ENCODE peak calls at places on chromosomes 12 and 14, in ten cellular contexts. W is IMR-90, K is A549, Y is neural progenitor cell, S is left ventricle myocardium inferior, B is HFF-Myc, V is choroid plexus epithelial cell, P is K562, O is fibroblast of mammary gland, H is epithelial cell of esophagus. R is an unnamed sample.

GRCh38 chr12:70828391-70828790 is 92.1 kb downstream of the PTPRR start:
- DNase-seq in W (no peak), K (no peak), B (no peak), P (no peak), O (peak; percentile 76), Y (no peak), H (no peak), V (peak; percentile 40), S (no peak), R (peak; percentile 86)

GRCh38 chr14:81471062-81471461 is 62.6 kb downstream of the SEL1L start:
- DNase-seq in O (no peak), K (no peak), P (no peak), B (no peak), Y (no peak), W (no peak), S (no peak), H (no peak), V (no peak), R (no peak)

GRCh38 chr14:74921053-74921620 is 1.9 kb downstream of the RPS6KL1 start:
- DNase-seq in O (no peak), K (no peak), S (no peak), V (no peak), B (no peak), Y (no peak), W (no peak), P (no peak), H (no peak), R (no peak)

GRCh38 chr14:25537846-25538455 is 488.0 kb upstream of the STXBP6 start:
- DNase-seq in S (no peak), H (peak; percentile 31), O (peak; percentile 36), B (no peak), W (no peak), P (peak; percentile 22), V (peak; percentile 2), Y (peak; percentile 66), K (no peak), R (peak; percentile 1)

GRCh38 chr12:128089961-128090360 is 177.0 kb upstream of the TMEM132C start:
- DNase-seq in O (no peak), B (no peak), S (no peak), H (no peak), W (no peak), Y (no peak), P (no peak), V (no peak), K (no peak), R (no peak)

GRCh38 chr12:85550924-85551323 is 270.9 kb downstream of the ALX1 start:
- DNase-seq in K (no peak), V (peak; percentile 51), P (no peak), H (no peak), Y (no peak), O (no peak), S (no peak), B (no peak), W (no peak), R (peak; percentile 5)

GRCh38 chr12:49967777-49968250 is 4.9 kb upstream of the AQP6 start:
- DNase-seq in V (no peak), S (no peak), P (no peak), B (no peak), H (no peak), W (no peak), K (no peak), Y (no peak), O (no peak), R (no peak)

GRCh38 chr12:24483732-24484131 is 465.2 kb downstream of the BCAT1 start:
- DNase-seq in K (no peak), W (no peak), O (no peak), P (no peak), V (no peak), H (no peak), B (no peak), Y (no peak), S (no peak), R (no peak)

GRCh38 chr12:130186101-130186465 is 23.8 kb downstream of the FZD10 start:
- DNase-seq in V (no peak), S (no peak), P (no peak), H (no peak), W (no peak), Y (no peak), B (no peak), O (no peak), K (no peak), R (no peak)

GRCh38 chr12:78442454-78442801 is 422.1 kb upstream of the SYT1 start:
- DNase-seq in S (no peak), B (no peak), W (peak; percentile 56), V (peak; percentile 76), O (peak; percentile 66), K (no peak), Y (no peak), P (no peak), H (peak; percentile 19), R (peak; percentile 71)

GRCh38 chr14:67734675-67735074 is 33.0 kb downstream of the RDH12 start:
- DNase-seq in Y (peak; percentile 13), H (no peak), S (no peak), W (peak; percentile 20), O (peak; percentile 9), K (no peak), V (no peak), P (no peak), B (no peak), R (peak; percentile 45)

GRCh38 chr14:100246809-100247428 is 8.0 kb downstream of the YY1 start:
- DNase-seq in B (no peak), W (peak; percentile 47), V (peak; percentile 49), O (peak; percentile 60), H (peak; percentile 71), K (peak; percentile 82), Y (peak; percentile 69), P (peak; percentile 69), S (no peak), R (peak; percentile 39)

GRCh38 chr14:100576091-100577085 is 10.8 kb downstream of the BEGAIN start:
- DNase-seq in O (no peak), W (no peak), V (no peak), Y (no peak), H (no peak), B (no peak), P (no peak), S (peak; percentile 4), K (no peak), R (no peak)

DNA sequence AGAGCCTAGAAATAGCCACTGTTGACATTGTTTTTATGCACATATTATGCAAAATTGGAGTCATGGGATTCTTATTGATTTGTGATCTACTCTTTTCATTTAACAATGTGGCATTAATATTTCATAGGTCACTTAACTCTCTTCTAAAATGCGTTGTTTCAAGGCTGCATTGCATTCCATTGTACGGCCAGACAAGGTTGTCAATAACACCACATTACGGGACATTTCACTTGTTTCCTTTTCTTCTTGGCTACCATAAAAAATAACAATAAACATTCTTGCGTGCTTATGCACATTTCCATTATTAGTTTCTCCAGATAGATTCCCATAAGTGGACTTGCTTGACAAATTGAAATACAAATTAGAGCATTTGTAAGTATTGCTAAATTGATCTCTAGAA is 120.8 kb upstream of the TMCC3 start:
- DNase-seq in W (no peak), O (no peak), V (no peak), B (no peak), P (no peak), Y (no peak), K (no peak), H (no peak), S (no peak), R (no peak)
- TF ChIP-seq CTCF in W (no peak), O (no peak), V (no peak), B (no peak), P (no peak), Y (no peak), K (no peak), H (no peak), S (no peak), R (no peak)

GRCh38 chr12:57844725-57845477 is 1.6 kb downstream of the CTDSP2 start:
- DNase-seq in Y (peak; percentile 73), V (peak; percentile 83), B (no peak), W (peak; percentile 86), K (peak; percentile 71), S (peak; percentile 70), H (peak; percentile 39), P (peak; percentile 67), O (peak; percentile 94), R (peak; percentile 92)

GRCh38 chr12:57841445-57841844 is 5.1 kb downstream of the CTDSP2 start:
- DNase-seq in B (no peak), W (no peak), P (no peak), K (no peak), S (no peak), V (no peak), Y (no peak), O (no peak), H (no peak), R (no peak)

GRCh38 chr12:57840701-57841100 is 5.8 kb downstream of the CTDSP2 start:
- DNase-seq in K (no peak), W (peak; percentile 50), B (no peak), S (no peak), P (peak; percentile 68), H (peak; percentile 44), O (no peak), V (peak; percentile 67), Y (no peak), R (peak; percentile 57)

GRCh38 chr12:57839996-57840395 is 6.5 kb downstream of the CTDSP2 start:
- DNase-seq in P (no peak), K (no peak), Y (no peak), H (no peak), B (no peak), S (no peak), O (no peak), V (no peak), W (no peak), R (no peak)

GRCh38 chr12:57842342-57843294 is 3.9 kb downstream of the CTDSP2 start:
- DNase-seq in H (no peak), V (peak; percentile 50), K (no peak), P (peak; percentile 38), Y (peak; percentile 72), W (peak; percentile 29), S (no peak), O (no peak), B (no peak), R (peak; percentile 13)
- H3K4me3 ChIP-seq in H (no peak overlapping the region), V (peak overlapping the region; percentile 99), K (no peak overlapping the region), P (no peak overlapping the region), Y (peak overlapping the region; percentile 37), W (peak overlapping the region; percentile 9), S (peak overlapping the region; percentile 95), O (peak overlapping the region; percentile 23), B (peak overlapping the region; percentile 94), R (peak overlapping the region; percentile 100)

GRCh38 chr12:64883264-64884163 is 59.1 kb downstream of the TBC1D30 start:
- DNase-seq in H (no peak), B (no peak), K (peak; percentile 27), O (no peak), S (no peak), Y (peak; percentile 35), W (no peak), P (peak; percentile 5), V (no peak), R (no peak)
- TF ChIP-seq CTCF in H (no peak), B (no peak), K (no peak), O (peak; percentile 22), S (no peak), Y (peak; percentile 33), W (no peak), P (no peak), V (peak; percentile 12), R (no peak)

DNA sequence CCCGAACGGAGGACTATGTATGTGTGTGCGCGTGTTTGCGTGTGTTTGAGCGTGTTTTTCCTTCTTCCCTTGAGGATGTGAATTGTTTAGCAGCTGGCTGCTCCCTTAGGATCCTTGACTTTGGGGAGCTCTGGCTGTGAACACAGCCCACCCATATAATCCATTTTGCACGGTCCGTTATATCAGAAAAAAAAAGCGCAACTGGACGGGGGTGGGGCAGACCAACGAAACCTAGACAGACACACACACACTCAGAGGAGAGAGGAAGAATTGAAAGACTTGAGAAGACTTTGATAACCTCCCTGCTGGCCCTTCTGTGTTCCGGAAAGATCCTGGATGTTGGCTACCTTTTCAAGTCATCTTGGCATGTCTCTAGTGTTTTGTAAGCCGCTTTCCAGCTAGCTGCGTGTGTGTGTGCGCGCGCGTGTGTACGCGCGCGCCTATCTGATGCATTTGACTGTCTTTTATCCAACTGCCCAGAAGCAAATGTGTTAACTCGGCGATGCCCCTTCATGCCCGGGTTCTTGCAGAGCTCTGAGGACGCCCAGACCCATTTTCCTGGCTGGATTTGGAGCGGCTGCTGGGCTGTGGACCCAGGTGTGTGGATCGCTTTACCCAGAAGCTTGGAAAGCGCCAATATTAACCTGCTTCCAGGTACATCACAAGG is 576 bp downstream of the LRFN5 start:
- DNase-seq in K (no peak), H (no peak), S (no peak), V (peak; percentile 32), B (no peak), P (no peak), Y (peak; percentile 43), W (no peak), O (peak; percentile 48), R (no peak)
- H3K4me3 ChIP-seq in K (peak overlapping the region; percentile 43), H (no peak overlapping the region), S (peak overlapping the region; percentile 70), V (peak overlapping the region; percentile 70), B (peak overlapping the region; percentile 47), P (peak overlapping the region; percentile 29), Y (peak overlapping the region; percentile 71), W (peak overlapping the region; percentile 77), O (peak overlapping the region; percentile 78), R (peak overlapping the region; percentile 71)